ENCODE peak calls at places on chromosomes 13 and 19, in six cellular contexts. L is H9, R is mesendoderm, U is IMR-90, D is mesenchymal stem cell, Q is H1. G is an unnamed sample.

GRCh38 chr13:80131204-80131603 is 209.7 kb downstream of the SPRY2 start:
- DNase-seq in L (peak; percentile 38), R (peak; percentile 46), U (peak; percentile 46), D (peak; percentile 80), Q (no peak), G (no peak)

GRCh38 chr19:43078311-43078710 is 4.2 kb downstream of the PSG2 start:
- DNase-seq in L (no peak), R (no peak), U (peak; percentile 81), D (no peak), Q (no peak), G (no peak)

GRCh38 chr19:42154471-42155323 is 22.5 kb upstream of the POU2F2 start:
- DNase-seq in L (no peak), R (no peak), U (no peak), D (no peak), Q (no peak), G (no peak)

GRCh38 chr19:55646889-55647731 is 902 bp upstream of the CCDC106 start:
- DNase-seq in L (no peak), R (no peak), U (no peak), D (no peak), Q (no peak), G (no peak)

GRCh38 chr13:102128216-102128800 is 273.5 kb downstream of the FGF14 start:
- DNase-seq in L (no peak), R (peak; percentile 21), U (peak; percentile 42), D (peak; percentile 44), Q (no peak), G (no peak)

GRCh38 chr19:29528350-29528945 is 2.7 kb downstream of the VSTM2B start:
- DNase-seq in L (peak; percentile 87), R (peak; percentile 91), U (peak; percentile 58), D (peak; percentile 41), Q (peak; percentile 91), G (peak; percentile 81)

GRCh38 chr13:73970413-73971055 is 163.7 kb downstream of the KLF12 start:
- DNase-seq in L (no peak), R (no peak), U (no peak), D (no peak), Q (no peak), G (no peak)

GRCh38 chr13:64697226-64697625 is 2532.9 kb downstream of the PCDH9 start:
- DNase-seq in L (no peak), R (no peak), U (no peak), D (no peak), Q (no peak), G (no peak)

GRCh38 chr13:97222934-97223710 is 989 bp downstream of the MBNL2 start:
- DNase-seq in L (no peak), R (no peak), U (no peak), D (no peak), Q (no peak), G (peak; percentile 31)

GRCh38 chr13:112873851-112874750 is 94.9 kb upstream of the MCF2L start:
- DNase-seq in L (peak; percentile 83), R (peak; percentile 81), U (peak; percentile 50), D (peak; percentile 73), Q (peak; percentile 97), G (peak; percentile 79)
- H2AK5ac ChIP-seq in L (no peak overlapping the region), R (no peak overlapping the region), U (no peak overlapping the region), D (no peak overlapping the region), Q (no peak overlapping the region), G (peak overlapping the region; percentile 98)

GRCh38 chr13:21364357-21364756 is 94.7 kb downstream of the ZDHHC20 start:
- DNase-seq in L (no peak), R (no peak), U (no peak), D (no peak), Q (no peak), G (no peak)

GRCh38 chr13:21361123-21361522 is 98.0 kb downstream of the ZDHHC20 start:
- DNase-seq in L (no peak), R (no peak), U (no peak), D (no peak), Q (peak; percentile 7), G (no peak)

GRCh38 chr13:21360463-21360862 is 98.6 kb downstream of the ZDHHC20 start:
- DNase-seq in L (peak; percentile 7), R (no peak), U (no peak), D (no peak), Q (peak; percentile 24), G (no peak)

GRCh38 chr13:21359855-21360254 is 99.2 kb downstream of the ZDHHC20 start:
- DNase-seq in L (peak; percentile 21), R (no peak), U (no peak), D (no peak), Q (peak; percentile 39), G (no peak)

DNA sequence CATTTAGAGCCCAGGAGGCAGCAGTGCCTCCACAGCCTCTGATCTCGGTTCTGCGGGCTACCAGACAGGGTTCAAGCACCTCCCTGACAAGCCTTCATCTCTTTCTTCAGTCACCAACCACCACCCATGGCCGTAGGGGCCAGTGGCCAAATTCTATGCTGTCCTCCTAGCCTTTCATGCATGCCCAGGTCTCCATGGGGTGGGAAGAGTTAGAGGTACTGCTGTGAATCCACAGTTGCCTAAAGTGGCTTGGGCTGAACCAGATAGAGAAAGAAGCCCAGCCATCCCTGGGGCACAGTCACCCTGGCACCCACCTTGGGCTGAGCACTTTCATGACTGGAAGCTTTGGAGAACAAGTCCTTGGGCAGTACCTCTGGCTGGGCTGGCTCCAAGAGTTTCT is 97.4 kb downstream of the ZDHHC20 start:
- DNase-seq in L (no peak), R (no peak), U (no peak), D (no peak), Q (no peak), G (no peak)
- H3K4me2 ChIP-seq in L (no peak overlapping the region), R (no peak overlapping the region), U (no peak overlapping the region), D (no peak overlapping the region), Q (no peak overlapping the region), G (no peak overlapping the region)

GRCh38 chr13:59609421-59609820 is 554.3 kb downstream of the DIAPH3 start:
- DNase-seq in L (no peak), R (peak; percentile 73), U (no peak), D (no peak), Q (no peak), G (no peak)

GRCh38 chr13:59603646-59604045 is 560.1 kb downstream of the DIAPH3 start:
- DNase-seq in L (peak; percentile 42), R (no peak), U (no peak), D (no peak), Q (no peak), G (no peak)

GRCh38 chr13:59607172-59607571 is 556.6 kb downstream of the DIAPH3 start:
- DNase-seq in L (no peak), R (no peak), U (no peak), D (no peak), Q (no peak), G (no peak)

GRCh38 chr13:59601993-59602392 is 561.7 kb downstream of the DIAPH3 start:
- DNase-seq in L (no peak), R (no peak), U (no peak), D (no peak), Q (no peak), G (no peak)

DNA sequence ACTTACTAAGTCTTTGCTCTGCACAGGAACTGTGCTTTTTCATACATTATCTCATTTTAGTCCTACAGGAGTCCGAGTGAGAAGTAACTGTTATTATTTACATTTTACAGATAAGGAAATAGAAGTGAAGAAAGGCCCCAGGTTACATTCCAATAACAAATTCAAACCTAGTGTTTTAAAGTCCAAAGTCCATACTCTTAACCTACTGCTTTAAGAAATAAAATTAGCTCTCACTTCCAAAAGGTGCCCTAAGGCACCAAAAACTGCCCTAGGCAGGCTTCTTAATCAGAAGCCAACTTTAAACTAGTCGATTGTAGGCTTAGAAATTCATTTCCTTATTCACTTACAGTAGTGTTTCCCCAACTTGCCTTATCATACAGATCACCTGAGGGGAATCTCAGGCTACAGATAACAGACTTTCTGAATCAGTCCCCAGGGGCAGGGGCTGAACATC is 555.9 kb downstream of the DIAPH3 start:
- DNase-seq in L (no peak), R (peak; percentile 78), U (no peak), D (no peak), Q (no peak), G (no peak)
- H2BK15ac ChIP-seq in L (no peak overlapping the region), R (peak overlapping the region; percentile 74), U (no peak overlapping the region), D (no peak overlapping the region), Q (no peak overlapping the region), G (no peak overlapping the region)

GRCh38 chr13:19864018-19864338 is 529 bp upstream of the ZMYM5 start:
- DNase-seq in L (no peak), R (peak; percentile 84), U (no peak), D (peak; percentile 82), Q (no peak), G (peak; percentile 72)
- H2AK5ac ChIP-seq in L (no peak overlapping the region), R (no peak overlapping the region), U (no peak overlapping the region), D (no peak overlapping the region), Q (no peak overlapping the region), G (peak overlapping the region; percentile 92)